ENCODE peak calls at places on chromosomes 2 and 18, in ten cellular contexts. Q is keratinocyte, F is ovary, M is pancreas, R is lower lobe of right lung, E is kidney epithelial cell, V is astrocyte, K is cardiac fibroblast, A is kidney, P is GM12865. T is an unnamed sample.

GRCh38 chr2:10490806-10491291 is 42.7 kb upstream of the ODC1 start:
- DNase-seq in K (no peak), P (no peak), Q (no peak), V (no peak), R (no peak), A (peak; percentile 72), F (no peak), E (no peak), M (peak; percentile 9), T (no peak)

GRCh38 chr2:26273501-26273900 is 28.8 kb downstream of the HADHB start:
- DNase-seq in V (no peak), K (peak; percentile 32), R (no peak), Q (no peak), P (no peak), M (no peak), A (no peak), E (no peak), F (no peak), T (no peak)

GRCh38 chr2:212777020-212777491 is 238.5 kb upstream of the ERBB4 start:
- DNase-seq in R (no peak), A (no peak), M (no peak), K (peak; percentile 67), P (peak; percentile 38), V (peak; percentile 27), E (no peak), Q (peak; percentile 7), F (no peak), T (peak; percentile 13)

GRCh38 chr2:238650536-238650935 is 197.3 kb upstream of the TWIST2 start:
- DNase-seq in V (no peak), A (no peak), K (no peak), R (no peak), Q (no peak), E (no peak), M (no peak), P (no peak), F (no peak), T (no peak)

GRCh38 chr2:44295636-44296359 is 20.5 kb downstream of the SLC3A1 start:
- DNase-seq in K (no peak), F (no peak), E (no peak), Q (no peak), M (no peak), A (no peak), P (peak; percentile 10), R (no peak), V (no peak), T (no peak)

GRCh38 chr18:48134609-48135008 is 204.2 kb upstream of the SMAD2 start:
- DNase-seq in V (no peak), A (no peak), F (no peak), E (no peak), P (no peak), K (no peak), Q (no peak), R (no peak), M (no peak), T (no peak)

GRCh38 chr2:20619624-20620024 is 31.3 kb downstream of the HS1BP3 start:
- DNase-seq in R (peak; percentile 23), Q (no peak), M (no peak), A (peak; percentile 70), F (no peak), V (no peak), P (no peak), K (no peak), E (no peak), T (no peak)

GRCh38 chr18:3321133-3321812 is 59.3 kb downstream of the MYL12B start:
- DNase-seq in M (peak; percentile 26), E (peak; percentile 86), R (no peak), P (no peak), V (peak; percentile 96), K (peak; percentile 99), F (no peak), Q (peak; percentile 83), A (no peak), T (peak; percentile 91)

GRCh38 chr2:168136392-168136977 is 110.9 kb downstream of the STK39 start:
- DNase-seq in Q (no peak), K (peak; percentile 76), F (no peak), P (peak; percentile 44), R (no peak), E (no peak), M (no peak), A (no peak), V (peak; percentile 36), T (no peak)

GRCh38 chr2:206971805-206972204 is 32.5 kb downstream of the CPO start:
- DNase-seq in F (no peak), E (no peak), K (peak; percentile 59), Q (no peak), A (no peak), P (no peak), R (no peak), V (no peak), M (no peak), T (no peak)

GRCh38 chr2:237697586-237698337 is 70.4 kb downstream of the LRRFIP1 start:
- DNase-seq in Q (no peak), K (no peak), M (no peak), P (peak; percentile 58), F (no peak), E (no peak), R (no peak), A (peak; percentile 67), V (peak; percentile 64), T (no peak)

DNA sequence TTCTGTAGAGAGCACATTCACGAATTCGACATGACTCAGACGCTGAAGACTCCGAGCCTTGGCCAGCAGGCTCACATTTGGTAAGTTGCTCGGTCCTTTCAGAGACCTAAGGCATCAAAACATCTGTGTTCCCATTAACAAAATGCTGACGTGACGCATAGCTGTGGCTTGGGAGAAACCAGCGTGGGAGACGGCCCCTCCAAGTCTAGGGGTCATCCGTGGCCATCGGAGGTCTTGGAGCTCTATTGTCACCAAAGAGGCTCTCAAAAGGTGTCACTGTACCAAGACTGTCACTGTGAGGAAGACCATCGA is 14.9 kb downstream of the FBLN7 start:
- DNase-seq in Q (no peak), K (peak; percentile 57), R (no peak), A (no peak), E (no peak), F (no peak), V (peak; percentile 22), M (no peak), P (no peak), T (no peak)
- TF ChIP-seq CTCF in Q (no peak), K (no peak), R (no peak), A (no peak), E (no peak), F (no peak), V (no peak), M (no peak), P (no peak), T (no peak)

GRCh38 chr2:74500578-74500946 is 1.2 kb upstream of the LBX2 start:
- DNase-seq in A (no peak), R (no peak), V (no peak), M (no peak), E (no peak), P (no peak), F (no peak), K (no peak), Q (no peak), T (no peak)

GRCh38 chr2:74499940-74500577 is 656 bp upstream of the LBX2 start:
- DNase-seq in V (no peak), P (no peak), Q (no peak), K (no peak), M (no peak), A (no peak), F (no peak), E (no peak), R (peak; percentile 22), T (no peak)

GRCh38 chr2:74502720-74503505 is 3.5 kb upstream of the LBX2 start:
- DNase-seq in E (peak; percentile 58), V (peak; percentile 67), F (no peak), M (peak; percentile 77), A (peak; percentile 96), R (peak; percentile 87), Q (no peak), P (peak; percentile 87), K (peak; percentile 90), T (peak; percentile 46)

GRCh38 chr2:74502147-74502719 is 2.8 kb upstream of the LBX2 start:
- DNase-seq in V (no peak), A (peak; percentile 75), R (peak; percentile 48), E (no peak), Q (no peak), M (no peak), P (no peak), K (peak; percentile 19), F (no peak), T (no peak)

DNA sequence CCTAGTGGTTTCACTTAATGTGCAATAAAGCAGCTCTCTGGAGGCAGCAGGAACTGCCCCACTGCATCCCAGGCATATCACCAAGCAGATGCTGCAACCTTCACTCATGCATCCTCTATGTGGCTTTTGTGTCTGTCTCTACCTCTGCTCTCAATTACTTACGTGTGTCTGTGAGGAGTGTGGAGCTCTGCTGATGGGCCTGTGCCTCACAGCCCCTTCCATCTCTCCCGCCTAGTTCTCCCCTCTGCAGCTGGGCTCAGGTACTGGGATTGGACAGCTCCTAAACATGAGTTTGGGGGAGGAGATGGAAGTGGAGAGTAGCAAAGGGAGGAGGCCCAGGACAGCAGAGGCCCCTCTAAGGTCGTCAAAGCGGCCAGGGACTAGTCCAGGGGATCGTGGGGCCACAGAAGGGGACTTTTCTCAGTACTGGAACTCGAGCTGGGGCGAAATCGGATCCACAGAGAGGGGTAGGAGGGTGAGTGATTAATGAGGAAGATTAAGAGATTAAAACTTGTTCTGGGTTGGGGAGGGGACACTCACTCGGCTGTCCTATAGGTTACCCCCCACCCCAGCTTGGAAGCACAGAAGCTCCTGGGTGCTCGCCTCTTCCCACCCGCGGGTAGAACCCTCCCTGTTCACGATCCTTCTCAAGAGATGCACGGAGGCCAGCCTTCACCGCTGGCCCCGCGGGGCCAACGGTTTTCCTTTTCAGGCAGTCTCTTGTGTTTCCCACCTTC is 2.1 kb upstream of the LBX2 start:
- DNase-seq in E (no peak), F (no peak), P (no peak), A (no peak), Q (no peak), M (no peak), R (peak; percentile 30), V (no peak), K (no peak), T (no peak)
- H3K4me3 ChIP-seq in E (no peak overlapping the region), F (no peak overlapping the region), P (no peak overlapping the region), A (peak overlapping the region; percentile 83), Q (no peak overlapping the region), M (peak overlapping the region; percentile 75), R (peak overlapping the region; percentile 68), V (no peak overlapping the region), K (no peak overlapping the region), T (peak overlapping the region; percentile 62)

DNA sequence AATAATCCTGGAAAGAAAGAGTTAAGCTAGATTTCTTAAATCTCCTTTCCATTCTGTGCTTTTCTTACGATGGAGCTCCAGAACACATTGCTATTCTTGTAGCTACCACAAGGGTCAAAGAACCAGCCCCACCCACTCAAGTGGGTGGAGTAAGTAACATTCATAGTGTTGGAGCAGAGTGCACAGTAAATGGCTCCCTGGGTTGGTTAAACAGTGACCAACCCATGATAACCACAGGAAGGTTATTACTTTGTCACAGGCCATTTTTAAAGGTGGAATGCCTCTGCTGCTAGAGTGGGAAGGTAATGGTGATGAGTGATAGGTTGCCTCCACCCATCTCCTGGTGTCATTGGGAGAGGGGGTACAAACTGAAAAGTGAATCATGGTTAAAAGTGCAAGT is 13.9 kb downstream of the ARPC2 start:
- DNase-seq in A (no peak), E (peak; percentile 69), M (peak; percentile 49), R (no peak), V (peak; percentile 50), P (peak; percentile 56), Q (no peak), F (no peak), K (peak; percentile 65), T (no peak)
- TF ChIP-seq CTCF in A (peak; percentile 3), E (peak; percentile 51), M (peak; percentile 27), R (peak; percentile 31), V (no peak), P (peak; percentile 15), Q (no peak), F (no peak), K (peak; percentile 43), T (peak; percentile 41)

GRCh38 chr2:234218261-234219180 is 168.0 kb downstream of the SPP2 start:
- DNase-seq in R (no peak), E (no peak), Q (no peak), P (no peak), V (no peak), M (no peak), F (no peak), A (no peak), K (no peak), T (no peak)
- H3K4me3 ChIP-seq in R (no peak overlapping the region), E (no peak overlapping the region), Q (no peak overlapping the region), P (no peak overlapping the region), V (no peak overlapping the region), M (no peak overlapping the region), F (no peak overlapping the region), A (no peak overlapping the region), K (no peak overlapping the region), T (no peak overlapping the region)

T was measured in retinal pigment epithelial cell.